ENCODE peak calls at places on chromosomes 13 and 19, in six cellular contexts. One of them, this sample, is unnamed.
A peak's percentile ranks its signal among the peaks of the same experiment; 100 is the strongest.

GRCh38 chr13:112966776-112967175 is 2.2 kb upstream of the MCF2L start:
- DNase-seq in IMR-90: no peak
- DNase-seq in neuronal stem cell: no peak
- DNase-seq in H9: no peak
- DNase-seq in mesenchymal stem cell: no peak
- DNase-seq in H1: no peak
- DNase-seq in this sample: no peak

GRCh38 chr13:62003452-62003851 is 587.8 kb upstream of the PCDH20 start:
- DNase-seq in IMR-90: no peak
- DNase-seq in neuronal stem cell: no peak
- DNase-seq in H9: no peak
- DNase-seq in mesenchymal stem cell: no peak
- DNase-seq in H1: no peak
- DNase-seq in this sample: no peak

GRCh38 chr19:17052439-17052838 is 22.8 kb downstream of the HAUS8 start:
- DNase-seq in IMR-90: peak; percentile 59
- DNase-seq in neuronal stem cell: no peak
- DNase-seq in H9: peak; percentile 58
- DNase-seq in mesenchymal stem cell: peak; percentile 63
- DNase-seq in H1: no peak
- DNase-seq in this sample: peak; percentile 76

GRCh38 chr19:39645800-39646411 is 9.8 kb upstream of the LGALS16 start:
- DNase-seq in IMR-90: peak; percentile 15
- DNase-seq in neuronal stem cell: peak; percentile 38
- DNase-seq in H9: no peak
- DNase-seq in mesenchymal stem cell: peak; percentile 2
- DNase-seq in H1: no peak
- DNase-seq in this sample: peak; percentile 25

GRCh38 chr19:18436651-18437478 is 1.1 kb downstream of the ISYNA1 start:
- DNase-seq in IMR-90: peak; percentile 69
- DNase-seq in neuronal stem cell: peak; percentile 85
- DNase-seq in H9: peak; percentile 93
- DNase-seq in mesenchymal stem cell: peak; percentile 92
- DNase-seq in H1: no peak
- DNase-seq in this sample: peak; percentile 80

GRCh38 chr19:49361438-49362047 is 673 bp downstream of the TEAD2 start:
- DNase-seq in IMR-90: peak; percentile 80
- DNase-seq in neuronal stem cell: peak; percentile 70
- DNase-seq in H9: peak; percentile 73
- DNase-seq in mesenchymal stem cell: peak; percentile 93
- DNase-seq in H1: no peak
- DNase-seq in this sample: peak; percentile 21

GRCh38 chr19:40578442-40578908 is 1.8 kb downstream of the SHKBP1 start:
- DNase-seq in IMR-90: peak; percentile 41
- DNase-seq in neuronal stem cell: no peak
- DNase-seq in H9: peak; percentile 92
- DNase-seq in mesenchymal stem cell: peak; percentile 31
- DNase-seq in H1: no peak
- DNase-seq in this sample: no peak

GRCh38 chr19:17409990-17410389 is 4.6 kb upstream of the BST2 start:
- DNase-seq in IMR-90: no peak
- DNase-seq in neuronal stem cell: no peak
- DNase-seq in H9: no peak
- DNase-seq in mesenchymal stem cell: no peak
- DNase-seq in H1: no peak
- DNase-seq in this sample: no peak

GRCh38 chr19:41861846-41862245 is 1.8 kb downstream of the RPS19 start:
- DNase-seq in IMR-90: no peak
- DNase-seq in neuronal stem cell: no peak
- DNase-seq in H9: no peak
- DNase-seq in mesenchymal stem cell: no peak
- DNase-seq in H1: no peak
- DNase-seq in this sample: no peak

GRCh38 chr19:34838753-34839431 is 65.9 kb upstream of the ZNF599 start:
- DNase-seq in IMR-90: no peak
- DNase-seq in neuronal stem cell: peak; percentile 18
- DNase-seq in H9: peak; percentile 83
- DNase-seq in mesenchymal stem cell: no peak
- DNase-seq in H1: peak; percentile 56
- DNase-seq in this sample: no peak

GRCh38 chr13:26590951-26591350 is 33.5 kb downstream of the WASF3 start:
- DNase-seq in IMR-90: no peak
- DNase-seq in neuronal stem cell: no peak
- DNase-seq in H9: no peak
- DNase-seq in mesenchymal stem cell: no peak
- DNase-seq in H1: no peak
- DNase-seq in this sample: no peak

GRCh38 chr13:111027481-111028439 is 87.3 kb upstream of the ARHGEF7 start:
- DNase-seq in IMR-90: peak; percentile 50
- DNase-seq in neuronal stem cell: no peak
- DNase-seq in H9: no peak
- DNase-seq in mesenchymal stem cell: no peak
- DNase-seq in H1: no peak
- DNase-seq in this sample: no peak
- H2AFZ ChIP-seq in IMR-90: no peak overlapping the region
- H2AFZ ChIP-seq in neuronal stem cell: no peak overlapping the region
- H2AFZ ChIP-seq in H9: no peak overlapping the region
- H2AFZ ChIP-seq in mesenchymal stem cell: no peak overlapping the region
- H2AFZ ChIP-seq in H1: no peak overlapping the region
- H2AFZ ChIP-seq in this sample: no peak overlapping the region

GRCh38 chr19:5976768-5977167 is 1.2 kb downstream of the RANBP3 start:
- DNase-seq in IMR-90: no peak
- DNase-seq in neuronal stem cell: no peak
- DNase-seq in H9: no peak
- DNase-seq in mesenchymal stem cell: no peak
- DNase-seq in H1: no peak
- DNase-seq in this sample: no peak
- H2AK5ac ChIP-seq in IMR-90: peak overlapping the region; percentile 43
- H2AK5ac ChIP-seq in neuronal stem cell: no peak overlapping the region
- H2AK5ac ChIP-seq in H9: no peak overlapping the region
- H2AK5ac ChIP-seq in mesenchymal stem cell: no peak overlapping the region
- H2AK5ac ChIP-seq in H1: no peak overlapping the region
- H2AK5ac ChIP-seq in this sample: no peak overlapping the region

GRCh38 chr13:79637086-79637763 is 156.3 kb downstream of the NDFIP2 start:
- DNase-seq in IMR-90: no peak
- DNase-seq in neuronal stem cell: no peak
- DNase-seq in H9: no peak
- DNase-seq in mesenchymal stem cell: no peak
- DNase-seq in H1: no peak
- DNase-seq in this sample: no peak
- H2AFZ ChIP-seq in IMR-90: no peak overlapping the region
- H2AFZ ChIP-seq in neuronal stem cell: no peak overlapping the region
- H2AFZ ChIP-seq in H9: no peak overlapping the region
- H2AFZ ChIP-seq in mesenchymal stem cell: no peak overlapping the region
- H2AFZ ChIP-seq in H1: no peak overlapping the region
- H2AFZ ChIP-seq in this sample: no peak overlapping the region

DNA sequence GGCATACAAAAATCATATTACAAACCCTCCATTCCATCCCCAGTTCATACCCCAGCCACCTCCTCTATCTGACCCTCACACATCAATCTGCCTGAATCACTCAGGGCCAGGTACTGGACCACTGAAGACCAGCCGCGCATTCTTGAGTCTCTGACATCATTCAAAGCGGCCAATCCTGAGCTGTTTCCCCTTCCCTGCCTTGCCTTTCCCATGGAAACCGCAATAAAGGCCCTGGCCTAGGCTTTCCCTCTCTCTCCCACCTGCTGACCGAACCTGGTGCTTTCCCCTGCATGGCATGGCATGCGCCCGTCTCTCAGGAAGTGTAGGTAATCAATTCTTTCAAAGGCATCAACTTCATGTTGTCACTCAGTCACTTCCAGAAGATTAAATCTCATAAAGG is 17.7 kb upstream of the HIF3A start:
- DNase-seq in IMR-90: no peak
- DNase-seq in neuronal stem cell: no peak
- DNase-seq in H9: no peak
- DNase-seq in mesenchymal stem cell: no peak
- DNase-seq in H1: no peak
- DNase-seq in this sample: no peak
- H2AK5ac ChIP-seq in IMR-90: no peak overlapping the region
- H2AK5ac ChIP-seq in neuronal stem cell: no peak overlapping the region
- H2AK5ac ChIP-seq in H9: no peak overlapping the region
- H2AK5ac ChIP-seq in mesenchymal stem cell: peak overlapping the region; percentile 21
- H2AK5ac ChIP-seq in H1: no peak overlapping the region
- H2AK5ac ChIP-seq in this sample: peak overlapping the region; percentile 66

GRCh38 chr19:4620675-4621074 is 18.6 kb upstream of the TNFAIP8L1 start:
- DNase-seq in IMR-90: no peak
- DNase-seq in neuronal stem cell: no peak
- DNase-seq in H9: no peak
- DNase-seq in mesenchymal stem cell: no peak
- DNase-seq in H1: no peak
- DNase-seq in this sample: no peak
- H2AFZ ChIP-seq in IMR-90: no peak overlapping the region
- H2AFZ ChIP-seq in neuronal stem cell: peak overlapping the region; percentile 79
- H2AFZ ChIP-seq in H9: no peak overlapping the region
- H2AFZ ChIP-seq in mesenchymal stem cell: no peak overlapping the region
- H2AFZ ChIP-seq in H1: no peak overlapping the region
- H2AFZ ChIP-seq in this sample: no peak overlapping the region

GRCh38 chr13:90928109-90928508 is 419.4 kb upstream of the MIR17HG start:
- DNase-seq in IMR-90: no peak
- DNase-seq in neuronal stem cell: no peak
- DNase-seq in H9: no peak
- DNase-seq in mesenchymal stem cell: no peak
- DNase-seq in H1: no peak
- DNase-seq in this sample: no peak
- H2AK5ac ChIP-seq in IMR-90: no peak overlapping the region
- H2AK5ac ChIP-seq in neuronal stem cell: no peak overlapping the region
- H2AK5ac ChIP-seq in H9: no peak overlapping the region
- H2AK5ac ChIP-seq in mesenchymal stem cell: peak overlapping the region; percentile 66
- H2AK5ac ChIP-seq in H1: no peak overlapping the region
- H2AK5ac ChIP-seq in this sample: no peak overlapping the region

GRCh38 chr13:23432589-23432988 is 913 bp downstream of the SACS start:
- DNase-seq in IMR-90: peak; percentile 5
- DNase-seq in neuronal stem cell: no peak
- DNase-seq in H9: no peak
- DNase-seq in mesenchymal stem cell: no peak
- DNase-seq in H1: no peak
- DNase-seq in this sample: no peak
- H2AFZ ChIP-seq in IMR-90: no peak overlapping the region
- H2AFZ ChIP-seq in neuronal stem cell: peak overlapping the region; percentile 25
- H2AFZ ChIP-seq in H9: no peak overlapping the region
- H2AFZ ChIP-seq in mesenchymal stem cell: no peak overlapping the region
- H2AFZ ChIP-seq in H1: no peak overlapping the region
- H2AFZ ChIP-seq in this sample: no peak overlapping the region

DNA sequence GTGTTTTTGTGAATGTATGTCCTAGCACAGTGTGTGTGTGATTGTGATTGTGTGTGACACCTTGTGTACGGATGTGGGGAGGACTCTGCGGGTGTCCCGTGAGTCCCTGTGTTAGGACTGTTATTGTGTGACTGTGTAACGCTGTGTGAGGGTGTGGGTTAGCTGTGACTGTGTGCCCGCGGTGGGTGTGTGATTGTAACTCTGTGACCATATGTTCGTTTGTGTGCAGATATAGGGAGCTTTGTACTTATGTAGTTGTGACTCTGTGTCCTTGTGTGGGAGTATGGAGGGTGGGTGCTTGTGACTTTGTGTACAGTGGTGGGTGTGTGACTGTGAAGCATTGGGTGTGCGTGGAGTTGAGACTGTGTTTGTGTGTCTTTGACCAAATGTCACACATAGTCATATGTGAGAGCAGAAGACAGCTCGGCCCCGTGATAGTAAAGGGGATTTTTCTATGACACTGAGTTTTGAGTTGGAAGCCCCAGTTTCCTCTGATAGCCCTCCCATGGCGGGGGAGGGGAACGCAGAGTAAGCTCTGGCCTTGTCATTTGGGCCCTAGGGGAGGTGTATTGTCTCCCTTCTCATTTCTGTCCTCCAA is 949 bp upstream of the ZNF260 start:
- DNase-seq in IMR-90: no peak
- DNase-seq in neuronal stem cell: no peak
- DNase-seq in H9: peak; percentile 30
- DNase-seq in mesenchymal stem cell: no peak
- DNase-seq in H1: no peak
- DNase-seq in this sample: peak; percentile 4
- H2AK5ac ChIP-seq in IMR-90: peak overlapping the region; percentile 6
- H2AK5ac ChIP-seq in neuronal stem cell: no peak overlapping the region
- H2AK5ac ChIP-seq in H9: no peak overlapping the region
- H2AK5ac ChIP-seq in mesenchymal stem cell: no peak overlapping the region
- H2AK5ac ChIP-seq in H1: peak overlapping the region; percentile 96
- H2AK5ac ChIP-seq in this sample: no peak overlapping the region

DNA sequence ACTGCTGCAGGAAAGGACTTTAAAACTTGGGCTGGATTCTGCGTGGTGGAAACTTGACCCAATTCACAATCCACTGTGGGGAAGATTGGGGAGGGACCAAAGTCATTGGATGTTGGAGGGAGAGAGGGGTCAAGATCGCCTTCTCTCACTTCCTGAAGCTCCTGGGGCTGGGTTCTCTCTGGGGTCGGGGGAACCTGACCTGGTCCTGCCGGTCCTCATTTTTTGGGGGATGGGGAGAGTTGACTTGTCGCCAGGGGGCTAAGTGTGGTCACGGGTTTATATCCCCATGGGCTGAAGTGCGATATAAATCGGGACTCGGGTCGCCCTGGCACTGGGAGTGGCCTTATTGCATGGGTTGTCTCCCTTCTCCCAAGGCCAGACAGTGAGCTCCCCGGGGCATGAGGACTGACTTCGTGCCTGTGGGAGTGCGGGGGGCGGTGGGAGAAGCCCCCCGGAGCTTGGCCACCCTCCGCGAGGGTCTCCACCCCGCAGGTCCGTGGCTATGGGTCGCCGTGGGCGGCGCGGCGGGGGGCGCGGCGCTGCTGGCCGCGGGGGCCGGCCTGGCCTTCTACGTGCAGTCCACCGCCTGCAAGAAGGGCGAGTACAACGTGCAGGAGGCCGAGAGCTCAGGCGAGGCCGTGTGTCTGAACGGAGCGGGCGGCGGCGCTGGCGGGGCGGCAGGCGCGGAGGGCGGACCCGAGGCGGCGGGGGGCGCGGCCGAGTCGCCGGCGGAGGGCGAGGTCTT is 6.3 kb downstream of the ICAM5 start:
- DNase-seq in IMR-90: no peak
- DNase-seq in neuronal stem cell: no peak
- DNase-seq in H9: peak; percentile 57
- DNase-seq in mesenchymal stem cell: no peak
- DNase-seq in H1: no peak
- DNase-seq in this sample: no peak
- H2AFZ ChIP-seq in IMR-90: peak overlapping the region; percentile 33
- H2AFZ ChIP-seq in neuronal stem cell: peak overlapping the region; percentile 90
- H2AFZ ChIP-seq in H9: no peak overlapping the region
- H2AFZ ChIP-seq in mesenchymal stem cell: peak overlapping the region; percentile 39
- H2AFZ ChIP-seq in H1: peak overlapping the region; percentile 30
- H2AFZ ChIP-seq in this sample: no peak overlapping the region

This sample was measured in trophoblast cell.